ENCODE peak calls at places on chromosomes 16 and 17, in ten cellular contexts. One of them, this sample, is unnamed. For H3K4me1, the result is how much of the 10 kb centered on the place peaks cover.

GRCh38 chr16:89383095-89384003 is 107.0 kb downstream of the ANKRD11 start:
- DNase-seq in HCT116: no peak
- DNase-seq in breast epithelium: no peak
- DNase-seq in psoas muscle: peak
- DNase-seq in tibial artery: no peak
- DNase-seq in H9: peak
- DNase-seq in neural progenitor cell: peak
- DNase-seq in uterus: no peak
- DNase-seq in OCI-LY7: no peak
- DNase-seq in esophagus squamous epithelium: no peak
- DNase-seq in this sample: no peak

GRCh38 chr16:49564577-49565224 is 191.1 kb downstream of the C16orf78 start:
- DNase-seq in HCT116: no peak
- DNase-seq in breast epithelium: no peak
- DNase-seq in psoas muscle: no peak
- DNase-seq in tibial artery: no peak
- DNase-seq in H9: no peak
- DNase-seq in neural progenitor cell: no peak
- DNase-seq in uterus: no peak
- DNase-seq in OCI-LY7: no peak
- DNase-seq in esophagus squamous epithelium: no peak
- DNase-seq in this sample: no peak

GRCh38 chr17:39665642-39666221 is 583 bp downstream of the TCAP start:
- DNase-seq in HCT116: no peak
- DNase-seq in breast epithelium: no peak
- DNase-seq in psoas muscle: peak
- DNase-seq in tibial artery: peak
- DNase-seq in H9: peak
- DNase-seq in neural progenitor cell: peak
- DNase-seq in uterus: no peak
- DNase-seq in OCI-LY7: no peak
- DNase-seq in esophagus squamous epithelium: no peak
- DNase-seq in this sample: no peak

GRCh38 chr16:13471036-13471435 is 448.9 kb upstream of the ERCC4 start:
- DNase-seq in HCT116: no peak
- DNase-seq in breast epithelium: no peak
- DNase-seq in psoas muscle: no peak
- DNase-seq in tibial artery: no peak
- DNase-seq in H9: no peak
- DNase-seq in neural progenitor cell: peak
- DNase-seq in uterus: no peak
- DNase-seq in OCI-LY7: no peak
- DNase-seq in esophagus squamous epithelium: no peak
- DNase-seq in this sample: no peak

GRCh38 chr17:7932949-7933348 is 943 bp downstream of the CNTROB start:
- DNase-seq in HCT116: no peak
- DNase-seq in breast epithelium: no peak
- DNase-seq in psoas muscle: no peak
- DNase-seq in tibial artery: peak
- DNase-seq in H9: peak
- DNase-seq in neural progenitor cell: peak
- DNase-seq in uterus: peak
- DNase-seq in OCI-LY7: peak
- DNase-seq in esophagus squamous epithelium: no peak
- DNase-seq in this sample: no peak

GRCh38 chr17:80316927-80317705 is 56.5 kb downstream of the RNF213 start:
- DNase-seq in HCT116: no peak
- DNase-seq in breast epithelium: no peak
- DNase-seq in psoas muscle: no peak
- DNase-seq in tibial artery: peak
- DNase-seq in H9: no peak
- DNase-seq in neural progenitor cell: no peak
- DNase-seq in uterus: peak
- DNase-seq in OCI-LY7: no peak
- DNase-seq in esophagus squamous epithelium: no peak
- DNase-seq in this sample: no peak

GRCh38 chr16:6827272-6827671 is 505.4 kb upstream of the RBFOX1 start:
- DNase-seq in HCT116: no peak
- DNase-seq in breast epithelium: no peak
- DNase-seq in psoas muscle: no peak
- DNase-seq in tibial artery: no peak
- DNase-seq in H9: no peak
- DNase-seq in neural progenitor cell: no peak
- DNase-seq in uterus: no peak
- DNase-seq in OCI-LY7: no peak
- DNase-seq in esophagus squamous epithelium: no peak
- DNase-seq in this sample: no peak

GRCh38 chr16:77945126-77945525 is 77.2 kb upstream of the CLEC3A start:
- DNase-seq in HCT116: no peak
- DNase-seq in breast epithelium: no peak
- DNase-seq in psoas muscle: no peak
- DNase-seq in tibial artery: no peak
- DNase-seq in H9: no peak
- DNase-seq in neural progenitor cell: no peak
- DNase-seq in uterus: no peak
- DNase-seq in OCI-LY7: no peak
- DNase-seq in esophagus squamous epithelium: no peak
- DNase-seq in this sample: no peak

GRCh38 chr16:31402687-31403086 is 9.6 kb downstream of the ITGAD start:
- DNase-seq in HCT116: no peak
- DNase-seq in breast epithelium: no peak
- DNase-seq in psoas muscle: no peak
- DNase-seq in tibial artery: no peak
- DNase-seq in H9: no peak
- DNase-seq in neural progenitor cell: no peak
- DNase-seq in uterus: no peak
- DNase-seq in OCI-LY7: no peak
- DNase-seq in esophagus squamous epithelium: no peak
- DNase-seq in this sample: no peak

GRCh38 chr16:74281285-74281684 is 15.3 kb upstream of the PSMD7 start:
- DNase-seq in HCT116: no peak
- DNase-seq in breast epithelium: no peak
- DNase-seq in psoas muscle: no peak
- DNase-seq in tibial artery: no peak
- DNase-seq in H9: no peak
- DNase-seq in neural progenitor cell: peak
- DNase-seq in uterus: no peak
- DNase-seq in OCI-LY7: no peak
- DNase-seq in esophagus squamous epithelium: no peak
- DNase-seq in this sample: no peak

GRCh38 chr17:49002766-49003165 is 5.6 kb downstream of the IGF2BP1 start:
- DNase-seq in HCT116: no peak
- DNase-seq in breast epithelium: no peak
- DNase-seq in psoas muscle: no peak
- DNase-seq in tibial artery: no peak
- DNase-seq in H9: no peak
- DNase-seq in neural progenitor cell: no peak
- DNase-seq in uterus: no peak
- DNase-seq in OCI-LY7: no peak
- DNase-seq in esophagus squamous epithelium: no peak
- DNase-seq in this sample: no peak

GRCh38 chr17:4073983-4074830 is 68.6 kb downstream of the ZZEF1 start:
- DNase-seq in HCT116: no peak
- DNase-seq in breast epithelium: no peak
- DNase-seq in psoas muscle: peak
- DNase-seq in tibial artery: no peak
- DNase-seq in H9: no peak
- DNase-seq in neural progenitor cell: no peak
- DNase-seq in uterus: no peak
- DNase-seq in OCI-LY7: peak
- DNase-seq in esophagus squamous epithelium: no peak
- DNase-seq in this sample: no peak

GRCh38 chr16:1688807-1689560 is 10.9 kb downstream of the JPT2 start:
- DNase-seq in HCT116: peak
- DNase-seq in breast epithelium: no peak
- DNase-seq in psoas muscle: no peak
- DNase-seq in tibial artery: no peak
- DNase-seq in H9: no peak
- DNase-seq in neural progenitor cell: no peak
- DNase-seq in uterus: no peak
- DNase-seq in OCI-LY7: no peak
- DNase-seq in esophagus squamous epithelium: no peak
- DNase-seq in this sample: peak

GRCh38 chr17:35188111-35188510 is 6.1 kb downstream of the SLC35G3 start:
- DNase-seq in HCT116: no peak
- DNase-seq in breast epithelium: no peak
- DNase-seq in psoas muscle: no peak
- DNase-seq in tibial artery: no peak
- DNase-seq in H9: no peak
- DNase-seq in neural progenitor cell: no peak
- DNase-seq in uterus: no peak
- DNase-seq in OCI-LY7: no peak
- DNase-seq in esophagus squamous epithelium: no peak
- DNase-seq in this sample: no peak

GRCh38 chr17:35185849-35186248 is 8.3 kb downstream of the SLC35G3 start:
- DNase-seq in HCT116: no peak
- DNase-seq in breast epithelium: no peak
- DNase-seq in psoas muscle: no peak
- DNase-seq in tibial artery: no peak
- DNase-seq in H9: no peak
- DNase-seq in neural progenitor cell: no peak
- DNase-seq in uterus: no peak
- DNase-seq in OCI-LY7: no peak
- DNase-seq in esophagus squamous epithelium: no peak
- DNase-seq in this sample: no peak

GRCh38 chr17:35187481-35187880 is 6.7 kb downstream of the SLC35G3 start:
- DNase-seq in HCT116: no peak
- DNase-seq in breast epithelium: no peak
- DNase-seq in psoas muscle: no peak
- DNase-seq in tibial artery: no peak
- DNase-seq in H9: no peak
- DNase-seq in neural progenitor cell: no peak
- DNase-seq in uterus: no peak
- DNase-seq in OCI-LY7: no peak
- DNase-seq in esophagus squamous epithelium: no peak
- DNase-seq in this sample: no peak

GRCh38 chr17:35183332-35183731 is 10.9 kb downstream of the SLC35G3 start:
- DNase-seq in HCT116: no peak
- DNase-seq in breast epithelium: no peak
- DNase-seq in psoas muscle: no peak
- DNase-seq in tibial artery: no peak
- DNase-seq in H9: no peak
- DNase-seq in neural progenitor cell: no peak
- DNase-seq in uterus: no peak
- DNase-seq in OCI-LY7: no peak
- DNase-seq in esophagus squamous epithelium: no peak
- DNase-seq in this sample: no peak

DNA sequence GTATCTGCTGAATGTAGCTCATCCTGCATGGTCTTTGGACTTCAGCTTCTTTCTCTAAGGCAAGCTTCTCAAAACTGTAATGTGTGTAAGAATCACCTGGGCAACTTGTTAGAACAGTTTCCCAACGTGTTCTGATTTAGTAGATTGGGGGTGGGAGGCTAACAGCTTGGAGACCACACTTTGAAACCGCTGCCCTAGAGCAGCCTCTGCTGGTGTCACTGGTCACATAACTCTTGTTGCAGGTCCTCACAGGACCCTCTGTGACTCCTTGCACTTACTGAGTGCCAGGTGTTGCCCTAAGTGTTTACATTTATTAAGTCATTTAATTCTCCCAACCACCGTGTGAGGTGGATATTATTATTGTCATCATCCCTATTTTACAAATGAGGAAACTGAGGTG is 9.9 kb downstream of the SLC35G3 start:
- DNase-seq in HCT116: no peak
- DNase-seq in breast epithelium: no peak
- DNase-seq in psoas muscle: no peak
- DNase-seq in tibial artery: no peak
- DNase-seq in H9: no peak
- DNase-seq in neural progenitor cell: no peak
- DNase-seq in uterus: no peak
- DNase-seq in OCI-LY7: no peak
- DNase-seq in esophagus squamous epithelium: no peak
- DNase-seq in this sample: no peak
- H3K4me1 ChIP-seq in HCT116: under half
- H3K4me1 ChIP-seq in breast epithelium: under half
- H3K4me1 ChIP-seq in psoas muscle: under half
- H3K4me1 ChIP-seq in tibial artery: under half
- H3K4me1 ChIP-seq in H9: under half
- H3K4me1 ChIP-seq in neural progenitor cell: under half
- H3K4me1 ChIP-seq in uterus: under half
- H3K4me1 ChIP-seq in OCI-LY7: under half
- H3K4me1 ChIP-seq in esophagus squamous epithelium: under half
- H3K4me1 ChIP-seq in this sample: under half

GRCh38 chr16:68244903-68245853 is at the start of gene PLA2G15:
- DNase-seq in HCT116: peak
- DNase-seq in breast epithelium: peak
- DNase-seq in psoas muscle: peak
- DNase-seq in tibial artery: peak
- DNase-seq in H9: peak
- DNase-seq in neural progenitor cell: peak
- DNase-seq in uterus: peak
- DNase-seq in OCI-LY7: peak
- DNase-seq in esophagus squamous epithelium: peak
- DNase-seq in this sample: peak
- TF ChIP-seq CTCF in HCT116: no peak
- TF ChIP-seq CTCF in breast epithelium: no peak
- TF ChIP-seq CTCF in psoas muscle: no peak
- TF ChIP-seq CTCF in tibial artery: peak
- TF ChIP-seq CTCF in H9: no peak
- TF ChIP-seq CTCF in neural progenitor cell: no peak
- TF ChIP-seq CTCF in uterus: no peak
- TF ChIP-seq CTCF in OCI-LY7: no peak
- TF ChIP-seq CTCF in esophagus squamous epithelium: peak
- TF ChIP-seq CTCF in this sample: no peak

DNA sequence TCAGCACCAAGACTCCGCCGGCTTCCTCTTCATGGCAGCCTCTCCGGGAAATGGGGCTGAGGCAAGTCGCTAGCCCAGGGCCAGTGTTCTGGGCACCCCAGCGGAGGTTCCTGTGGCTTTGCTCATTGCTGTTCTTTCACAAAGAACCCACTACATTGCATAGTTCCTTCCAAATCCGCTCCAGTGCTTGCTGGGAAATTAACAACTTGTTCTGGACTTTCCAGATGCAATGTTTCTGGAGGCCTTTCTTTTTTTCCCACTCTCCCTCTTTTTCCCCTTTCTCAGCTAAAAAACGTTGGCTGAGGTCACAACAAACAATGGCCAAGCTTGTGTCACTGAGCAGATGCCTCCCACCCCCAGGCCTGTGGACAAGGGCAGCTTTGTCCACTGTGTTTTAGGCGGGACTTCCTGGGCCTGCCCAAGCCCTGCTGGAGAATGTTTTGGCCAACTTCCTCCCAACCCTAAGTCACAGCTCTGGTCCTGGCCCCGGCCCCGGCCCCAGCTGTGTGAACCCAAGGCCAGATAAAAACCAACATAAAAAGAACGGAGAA is 131.5 kb upstream of the RCVRN start:
- DNase-seq in HCT116: no peak
- DNase-seq in breast epithelium: no peak
- DNase-seq in psoas muscle: peak
- DNase-seq in tibial artery: no peak
- DNase-seq in H9: no peak
- DNase-seq in neural progenitor cell: no peak
- DNase-seq in uterus: peak
- DNase-seq in OCI-LY7: no peak
- DNase-seq in esophagus squamous epithelium: no peak
- DNase-seq in this sample: no peak
- H3K27ac ChIP-seq in HCT116: no peak
- H3K27ac ChIP-seq in breast epithelium: peak
- H3K27ac ChIP-seq in psoas muscle: peak
- H3K27ac ChIP-seq in tibial artery: no peak
- H3K27ac ChIP-seq in H9: no peak
- H3K27ac ChIP-seq in neural progenitor cell: no peak
- H3K27ac ChIP-seq in uterus: peak
- H3K27ac ChIP-seq in OCI-LY7: no peak
- H3K27ac ChIP-seq in esophagus squamous epithelium: peak
- H3K27ac ChIP-seq in this sample: no peak

GRCh38 chr17:38395090-38395489 is 33.2 kb upstream of the ARHGAP23 start:
- DNase-seq in HCT116: no peak
- DNase-seq in breast epithelium: no peak
- DNase-seq in psoas muscle: no peak
- DNase-seq in tibial artery: no peak
- DNase-seq in H9: no peak
- DNase-seq in neural progenitor cell: no peak
- DNase-seq in uterus: no peak
- DNase-seq in OCI-LY7: no peak
- DNase-seq in esophagus squamous epithelium: no peak
- DNase-seq in this sample: no peak
- H3K4me1 ChIP-seq in HCT116: under half
- H3K4me1 ChIP-seq in breast epithelium: under half
- H3K4me1 ChIP-seq in psoas muscle: under half
- H3K4me1 ChIP-seq in tibial artery: under half
- H3K4me1 ChIP-seq in H9: under half
- H3K4me1 ChIP-seq in neural progenitor cell: under half
- H3K4me1 ChIP-seq in uterus: under half
- H3K4me1 ChIP-seq in OCI-LY7: under half
- H3K4me1 ChIP-seq in esophagus squamous epithelium: under half
- H3K4me1 ChIP-seq in this sample: under half